ENCODE peak calls at places on chromosomes 13 and 19, in ten cellular contexts. F, V, Y, U, A, C, X, R, G and M are unnamed samples.
A peak's percentile ranks its signal among the peaks of the same experiment; 100 is the strongest.

GRCh38 chr19:2793126-2793525 is 7.8 kb downstream of the THOP1 start:
- DNase-seq in F (no peak), V (no peak), Y (no peak), U (no peak), A (no peak), C (no peak), X (no peak), R (no peak), G (no peak), M (no peak)

GRCh38 chr13:95030948-95031347 is 270.3 kb downstream of the ABCC4 start:
- DNase-seq in F (no peak), V (no peak), Y (no peak), U (no peak), A (no peak), C (no peak), X (no peak), R (no peak), G (no peak), M (no peak)

GRCh38 chr13:63693696-63694095 is 2278.0 kb upstream of the PCDH20 start:
- DNase-seq in F (no peak), V (no peak), Y (no peak), U (no peak), A (peak; percentile 39), C (no peak), X (no peak), R (no peak), G (no peak), M (no peak)

GRCh38 chr19:1249298-1249989 is 1.1 kb downstream of the MIDN start:
- DNase-seq in F (peak; percentile 89), V (peak; percentile 96), Y (peak; percentile 84), U (peak; percentile 70), A (peak; percentile 97), C (peak; percentile 94), X (peak; percentile 96), R (peak; percentile 93), G (peak; percentile 94), M (peak; percentile 96)

GRCh38 chr13:106034201-106034600 is 501.3 kb downstream of the EFNB2 start:
- DNase-seq in F (no peak), V (no peak), Y (no peak), U (no peak), A (no peak), C (no peak), X (no peak), R (no peak), G (no peak), M (no peak)

GRCh38 chr13:94343243-94343585 is 136.3 kb downstream of the DCT start:
- DNase-seq in F (no peak), V (no peak), Y (no peak), U (no peak), A (no peak), C (no peak), X (no peak), R (no peak), G (no peak), M (no peak)

GRCh38 chr13:34816543-34816942 is 125.5 kb upstream of the NBEA start:
- DNase-seq in F (peak; percentile 46), V (no peak), Y (no peak), U (no peak), A (no peak), C (no peak), X (no peak), R (no peak), G (no peak), M (no peak)

GRCh38 chr19:54191671-54192453 is 754 bp downstream of the TSEN34 start:
- DNase-seq in F (no peak), V (no peak), Y (no peak), U (no peak), A (no peak), C (no peak), X (no peak), R (no peak), G (no peak), M (no peak)

GRCh38 chr19:3234800-3235199 is 10.3 kb downstream of the CELF5 start:
- DNase-seq in F (no peak), V (peak; percentile 42), Y (no peak), U (peak; percentile 53), A (no peak), C (no peak), X (no peak), R (no peak), G (no peak), M (peak; percentile 38)

GRCh38 chr19:37007587-37008220 is 70.5 kb upstream of the ZNF420 start:
- DNase-seq in F (no peak), V (no peak), Y (peak; percentile 1), U (peak; percentile 52), A (no peak), C (no peak), X (peak; percentile 2), R (peak; percentile 84), G (peak; percentile 27), M (peak; percentile 76)

GRCh38 chr19:11378319-11379189 is 4.1 kb downstream of the SWSAP1 start:
- DNase-seq in F (peak; percentile 81), V (no peak), Y (peak; percentile 3), U (peak; percentile 47), A (no peak), C (no peak), X (no peak), R (peak; percentile 52), G (peak; percentile 81), M (peak; percentile 56)